ENCODE peak calls at places on chromosome 7, in six cellular contexts. One of them, this sample, is unnamed.

GRCh38 chr7:29807179-29807841 is 1.0 kb downstream of the WIPF3 start:
- DNase-seq in HCT116: peak; percentile 34
- DNase-seq in HepG2: peak; percentile 15
- DNase-seq in K562: no peak
- DNase-seq in GM12878: no peak
- DNase-seq in H1: no peak
- DNase-seq in this sample: no peak

GRCh38 chr7:113083132-113083833 is 3.3 kb downstream of the GPR85 start:
- DNase-seq in HCT116: no peak
- DNase-seq in HepG2: no peak
- DNase-seq in K562: no peak
- DNase-seq in GM12878: no peak
- DNase-seq in H1: no peak
- DNase-seq in this sample: no peak

GRCh38 chr7:71409550-71410157 is 277.7 kb downstream of the GALNT17 start:
- DNase-seq in HCT116: no peak
- DNase-seq in HepG2: no peak
- DNase-seq in K562: no peak
- DNase-seq in GM12878: no peak
- DNase-seq in H1: no peak
- DNase-seq in this sample: no peak

GRCh38 chr7:27245798-27246691 is 3.4 kb downstream of the EVX1 start:
- DNase-seq in HCT116: no peak
- DNase-seq in HepG2: no peak
- DNase-seq in K562: no peak
- DNase-seq in GM12878: no peak
- DNase-seq in H1: no peak
- DNase-seq in this sample: no peak

GRCh38 chr7:25600521-25600920 is 372.2 kb upstream of the NPVF start:
- DNase-seq in HCT116: no peak
- DNase-seq in HepG2: no peak
- DNase-seq in K562: no peak
- DNase-seq in GM12878: no peak
- DNase-seq in H1: no peak
- DNase-seq in this sample: no peak

GRCh38 chr7:21338728-21339164 is 89.1 kb upstream of the SP4 start:
- DNase-seq in HCT116: no peak
- DNase-seq in HepG2: no peak
- DNase-seq in K562: no peak
- DNase-seq in GM12878: no peak
- DNase-seq in H1: no peak
- DNase-seq in this sample: no peak

GRCh38 chr7:52959878-52960660 is 75.4 kb upstream of the POM121L12 start:
- DNase-seq in HCT116: no peak
- DNase-seq in HepG2: no peak
- DNase-seq in K562: no peak
- DNase-seq in GM12878: no peak
- DNase-seq in H1: no peak
- DNase-seq in this sample: no peak

GRCh38 chr7:1291040-1291689 is 58.5 kb downstream of the UNCX start:
- DNase-seq in HCT116: no peak
- DNase-seq in HepG2: no peak
- DNase-seq in K562: no peak
- DNase-seq in GM12878: no peak
- DNase-seq in H1: no peak
- DNase-seq in this sample: no peak

GRCh38 chr7:125423444-125424155 is 494.0 kb upstream of the POT1 start:
- DNase-seq in HCT116: no peak
- DNase-seq in HepG2: no peak
- DNase-seq in K562: no peak
- DNase-seq in GM12878: no peak
- DNase-seq in H1: no peak
- DNase-seq in this sample: no peak

GRCh38 chr7:102169651-102170416 is 116.8 kb upstream of the SH2B2 start:
- DNase-seq in HCT116: no peak
- DNase-seq in HepG2: no peak
- DNase-seq in K562: no peak
- DNase-seq in GM12878: no peak
- DNase-seq in H1: no peak
- DNase-seq in this sample: no peak

GRCh38 chr7:66769833-66770512 is 29.4 kb downstream of the RABGEF1 start:
- DNase-seq in HCT116: no peak
- DNase-seq in HepG2: no peak
- DNase-seq in K562: no peak
- DNase-seq in GM12878: no peak
- DNase-seq in H1: no peak
- DNase-seq in this sample: no peak

GRCh38 chr7:158572000-158572828 is 15.4 kb downstream of the PTPRN2 start:
- DNase-seq in HCT116: no peak
- DNase-seq in HepG2: peak; percentile 27
- DNase-seq in K562: no peak
- DNase-seq in GM12878: no peak
- DNase-seq in H1: no peak
- DNase-seq in this sample: no peak

GRCh38 chr7:66921918-66922486 is 977 bp downstream of the TMEM248 start:
- DNase-seq in HCT116: no peak
- DNase-seq in HepG2: peak; percentile 30
- DNase-seq in K562: peak; percentile 67
- DNase-seq in GM12878: peak; percentile 13
- DNase-seq in H1: no peak
- DNase-seq in this sample: no peak

GRCh38 chr7:156527458-156527890 is 113.1 kb upstream of the RNF32 start:
- DNase-seq in HCT116: no peak
- DNase-seq in HepG2: peak; percentile 62
- DNase-seq in K562: no peak
- DNase-seq in GM12878: no peak
- DNase-seq in H1: no peak
- DNase-seq in this sample: no peak

GRCh38 chr7:55078465-55079372 is 59.9 kb downstream of the EGFR start:
- DNase-seq in HCT116: no peak
- DNase-seq in HepG2: peak; percentile 77
- DNase-seq in K562: peak; percentile 17
- DNase-seq in GM12878: no peak
- DNase-seq in H1: no peak
- DNase-seq in this sample: peak; percentile 54

GRCh38 chr7:73515184-73515583 is 6.9 kb downstream of the BAZ1B start:
- DNase-seq in HCT116: no peak
- DNase-seq in HepG2: no peak
- DNase-seq in K562: no peak
- DNase-seq in GM12878: no peak
- DNase-seq in H1: no peak
- DNase-seq in this sample: no peak
- TF ChIP-seq ZNF274 in HCT116: no peak
- TF ChIP-seq ZNF274 in HepG2: no peak
- TF ChIP-seq ZNF274 in K562: no peak
- TF ChIP-seq ZNF274 in GM12878: no peak
- TF ChIP-seq ZNF274 in H1: no peak
- TF ChIP-seq ZNF274 in this sample: no peak

DNA sequence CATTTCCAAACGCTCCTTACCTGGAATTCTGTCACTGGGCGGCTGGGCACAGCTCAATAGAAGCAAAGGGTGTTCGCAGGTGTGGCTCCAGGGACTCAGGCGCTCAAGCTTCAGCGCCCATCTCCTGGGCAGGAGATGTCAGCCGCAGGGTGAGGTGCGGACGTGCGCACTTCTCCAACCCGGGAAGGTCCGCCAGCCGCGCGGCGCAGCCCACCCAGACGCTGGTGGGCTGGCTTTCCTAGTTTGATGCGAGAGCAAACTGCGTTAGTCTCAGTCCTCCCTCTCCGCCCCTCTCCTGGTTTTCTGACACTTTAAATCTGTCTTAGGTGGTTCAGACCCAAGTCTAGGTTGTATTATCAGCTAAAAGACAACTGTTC is 267 bp downstream of the CALCR start:
- DNase-seq in HCT116: no peak
- DNase-seq in HepG2: no peak
- DNase-seq in K562: no peak
- DNase-seq in GM12878: no peak
- DNase-seq in H1: no peak
- DNase-seq in this sample: no peak
- H3K27me3 ChIP-seq in HCT116: peaks cover 6% of the 10 kb centered on the region
- H3K27me3 ChIP-seq in HepG2: peaks cover 31% of the 10 kb centered on the region
- H3K27me3 ChIP-seq in K562: peaks cover 31% of the 10 kb centered on the region
- H3K27me3 ChIP-seq in GM12878: no peaks in the 10 kb centered on the region
- H3K27me3 ChIP-seq in H1: peaks cover 45% of the 10 kb centered on the region
- H3K27me3 ChIP-seq in this sample: peaks cover 45% of the 10 kb centered on the region

DNA sequence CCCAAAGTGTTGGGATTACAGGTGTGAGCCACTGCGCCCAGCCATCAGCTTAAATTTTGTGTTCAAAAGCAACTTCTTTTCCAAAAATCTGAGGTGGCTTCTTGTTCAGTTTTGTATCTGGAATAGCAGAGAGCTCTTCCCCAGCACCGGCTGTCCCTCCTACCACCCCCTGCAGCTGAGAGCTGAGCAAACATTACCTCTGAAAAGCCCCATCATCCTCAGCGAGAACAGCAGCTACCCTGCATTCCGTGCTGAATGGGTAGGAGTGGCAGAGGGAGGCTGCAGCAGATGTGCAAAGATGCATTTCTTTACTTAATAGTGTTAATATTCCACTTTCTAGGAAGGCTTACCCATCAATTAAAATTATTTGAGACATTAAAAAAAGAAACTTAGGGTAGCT is 31.8 kb downstream of the CCM2 start:
- DNase-seq in HCT116: no peak
- DNase-seq in HepG2: peak; percentile 56
- DNase-seq in K562: no peak
- DNase-seq in GM12878: no peak
- DNase-seq in H1: no peak
- DNase-seq in this sample: no peak
- H3K9ac ChIP-seq in HCT116: no peak overlapping the region
- H3K9ac ChIP-seq in HepG2: no peak overlapping the region
- H3K9ac ChIP-seq in K562: no peak overlapping the region
- H3K9ac ChIP-seq in GM12878: no peak overlapping the region
- H3K9ac ChIP-seq in H1: no peak overlapping the region
- H3K9ac ChIP-seq in this sample: no peak overlapping the region

GRCh38 chr7:36190447-36191291 is 37.6 kb downstream of the EEPD1 start:
- DNase-seq in HCT116: no peak
- DNase-seq in HepG2: no peak
- DNase-seq in K562: no peak
- DNase-seq in GM12878: no peak
- DNase-seq in H1: no peak
- DNase-seq in this sample: no peak

GRCh38 chr7:36188923-36189322 is 35.9 kb downstream of the EEPD1 start:
- DNase-seq in HCT116: no peak
- DNase-seq in HepG2: no peak
- DNase-seq in K562: no peak
- DNase-seq in GM12878: no peak
- DNase-seq in H1: no peak
- DNase-seq in this sample: no peak

GRCh38 chr7:36192877-36193276 is 39.8 kb downstream of the EEPD1 start:
- DNase-seq in HCT116: no peak
- DNase-seq in HepG2: no peak
- DNase-seq in K562: no peak
- DNase-seq in GM12878: no peak
- DNase-seq in H1: no peak
- DNase-seq in this sample: no peak

GRCh38 chr7:36192050-36192824 is 39.2 kb downstream of the EEPD1 start:
- DNase-seq in HCT116: no peak
- DNase-seq in HepG2: no peak
- DNase-seq in K562: no peak
- DNase-seq in GM12878: peak; percentile 11
- DNase-seq in H1: no peak
- DNase-seq in this sample: no peak

DNA sequence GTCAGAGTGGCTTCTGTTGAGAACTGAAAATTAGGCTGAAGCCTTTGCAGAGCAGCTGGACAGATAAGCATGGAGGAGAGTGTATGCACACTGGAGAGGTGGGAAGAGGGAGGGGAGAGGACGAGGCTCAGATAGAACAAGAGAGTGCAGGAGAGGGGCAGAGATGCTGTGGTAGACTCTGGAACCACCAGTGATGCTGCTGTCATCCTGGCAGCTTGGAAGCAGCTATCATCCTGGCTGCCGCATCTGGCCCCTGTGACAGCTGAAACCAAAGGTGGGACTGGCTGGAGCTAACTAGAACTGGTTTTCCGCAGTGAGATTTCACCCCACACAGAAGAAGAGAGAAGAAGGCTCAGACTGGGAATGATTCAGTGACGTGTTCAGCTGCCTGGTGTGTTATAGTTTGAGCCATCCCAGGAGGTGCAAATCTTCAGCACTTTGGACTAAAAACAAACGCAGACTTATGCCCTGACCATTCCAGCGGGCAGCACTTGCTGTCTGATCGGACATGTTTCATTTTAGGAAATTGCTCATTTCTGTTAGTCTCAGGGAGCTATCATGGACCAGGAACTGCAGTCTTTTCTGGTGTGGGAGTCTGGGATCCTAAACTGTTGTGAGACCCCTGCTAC is 38.4 kb downstream of the EEPD1 start:
- DNase-seq in HCT116: no peak
- DNase-seq in HepG2: no peak
- DNase-seq in K562: no peak
- DNase-seq in GM12878: no peak
- DNase-seq in H1: no peak
- DNase-seq in this sample: no peak
- TF ChIP-seq ZNF274 in HCT116: no peak
- TF ChIP-seq ZNF274 in HepG2: no peak
- TF ChIP-seq ZNF274 in K562: no peak
- TF ChIP-seq ZNF274 in GM12878: no peak
- TF ChIP-seq ZNF274 in H1: no peak
- TF ChIP-seq ZNF274 in this sample: no peak

DNA sequence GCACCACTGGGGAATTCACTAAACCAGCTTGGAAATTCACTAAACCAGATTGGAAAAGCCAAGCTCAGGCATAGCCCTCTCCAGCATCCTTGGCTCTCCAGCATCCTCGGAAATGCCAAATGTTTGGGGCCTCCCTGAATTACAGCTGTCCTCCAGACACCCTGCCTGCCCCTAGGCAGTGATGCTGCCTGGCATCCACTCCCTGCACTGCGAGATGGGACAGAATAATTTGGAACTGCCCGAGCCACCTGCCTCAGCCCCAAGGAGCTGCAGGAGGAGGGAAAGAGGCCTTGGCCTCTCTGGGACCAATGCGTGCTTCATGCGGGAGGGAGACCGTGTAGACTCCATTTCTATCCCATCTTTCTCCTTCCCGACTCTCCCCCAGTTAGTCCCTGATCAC is 64.3 kb downstream of the INSIG1 start:
- DNase-seq in HCT116: no peak
- DNase-seq in HepG2: no peak
- DNase-seq in K562: no peak
- DNase-seq in GM12878: no peak
- DNase-seq in H1: no peak
- DNase-seq in this sample: no peak
- H3K27me3 ChIP-seq in HCT116: no peaks in the 10 kb centered on the region
- H3K27me3 ChIP-seq in HepG2: peaks cover 69% of the 10 kb centered on the region
- H3K27me3 ChIP-seq in K562: peaks cover 86% of the 10 kb centered on the region
- H3K27me3 ChIP-seq in GM12878: no peaks in the 10 kb centered on the region
- H3K27me3 ChIP-seq in H1: peaks cover 7% of the 10 kb centered on the region
- H3K27me3 ChIP-seq in this sample: peaks cover 21% of the 10 kb centered on the region

GRCh38 chr7:17009007-17009719 is 127.4 kb upstream of the AGR3 start:
- DNase-seq in HCT116: peak; percentile 27
- DNase-seq in HepG2: peak; percentile 18
- DNase-seq in K562: no peak
- DNase-seq in GM12878: no peak
- DNase-seq in H1: no peak
- DNase-seq in this sample: peak; percentile 18
- H3K9ac ChIP-seq in HCT116: no peak overlapping the region
- H3K9ac ChIP-seq in HepG2: no peak overlapping the region
- H3K9ac ChIP-seq in K562: no peak overlapping the region
- H3K9ac ChIP-seq in GM12878: no peak overlapping the region
- H3K9ac ChIP-seq in H1: no peak overlapping the region
- H3K9ac ChIP-seq in this sample: no peak overlapping the region

GRCh38 chr7:75650062-75650461 is 88.7 kb downstream of the HIP1 start:
- DNase-seq in HCT116: no peak
- DNase-seq in HepG2: no peak
- DNase-seq in K562: no peak
- DNase-seq in GM12878: no peak
- DNase-seq in H1: no peak
- DNase-seq in this sample: no peak
- TF ChIP-seq ZNF274 in HCT116: no peak
- TF ChIP-seq ZNF274 in HepG2: no peak
- TF ChIP-seq ZNF274 in K562: no peak
- TF ChIP-seq ZNF274 in GM12878: no peak
- TF ChIP-seq ZNF274 in H1: no peak
- TF ChIP-seq ZNF274 in this sample: no peak

This sample was measured in NT2/D1.